ENCODE peak calls at places on chromosomes 5 and 9, in seven cellular contexts. One of them, this sample, is unnamed.

GRCh38 chr5:73338201-73339126 is 110.1 kb downstream of the FOXD1 start:
- DNase-seq in NK-92 treated with Interleukin-12 subunit alpha and Interleukin-12 subunit beta, amount 100 ng/mL, for 24 hours: no peak
- DNase-seq in GM23248: peak
- DNase-seq in NCI-H1105: no peak
- DNase-seq in epithelial cell of proximal tubule: no peak
- DNase-seq in GM03348: peak
- DNase-seq in erythroblast: no peak
- DNase-seq in this sample: no peak

GRCh38 chr5:68288756-68289134 is 73.2 kb downstream of the PIK3R1 start:
- DNase-seq in NCI-H1105: no peak
- DNase-seq in erythroblast: peak
- DNase-seq in GM23248: no peak
- DNase-seq in GM03348: no peak
- DNase-seq in NK-92 treated with Interleukin-12 subunit alpha and Interleukin-12 subunit beta, amount 100 ng/mL, for 24 hours: no peak
- DNase-seq in epithelial cell of proximal tubule: no peak
- DNase-seq in this sample: no peak

GRCh38 chr9:131270171-131271015 is 5.9 kb downstream of the FAM78A start:
- DNase-seq in epithelial cell of proximal tubule: no peak
- DNase-seq in erythroblast: peak
- DNase-seq in NCI-H1105: no peak
- DNase-seq in NK-92 treated with Interleukin-12 subunit alpha and Interleukin-12 subunit beta, amount 100 ng/mL, for 24 hours: no peak
- DNase-seq in GM23248: no peak
- DNase-seq in GM03348: no peak
- DNase-seq in this sample: peak

GRCh38 chr9:134989206-134990065 is 71.7 kb upstream of the FCN1 start:
- DNase-seq in epithelial cell of proximal tubule: no peak
- DNase-seq in GM03348: no peak
- DNase-seq in NK-92 treated with Interleukin-12 subunit alpha and Interleukin-12 subunit beta, amount 100 ng/mL, for 24 hours: no peak
- DNase-seq in NCI-H1105: no peak
- DNase-seq in GM23248: no peak
- DNase-seq in erythroblast: no peak
- DNase-seq in this sample: no peak

GRCh38 chr5:56211298-56211865 is 21.7 kb downstream of the ANKRD55 start:
- DNase-seq in NCI-H1105: no peak
- DNase-seq in NK-92 treated with Interleukin-12 subunit alpha and Interleukin-12 subunit beta, amount 100 ng/mL, for 24 hours: no peak
- DNase-seq in erythroblast: no peak
- DNase-seq in epithelial cell of proximal tubule: peak
- DNase-seq in GM03348: peak
- DNase-seq in GM23248: peak
- DNase-seq in this sample: no peak

GRCh38 chr9:7258688-7259396 is 501.1 kb downstream of the KDM4C start:
- DNase-seq in GM03348: no peak
- DNase-seq in NK-92 treated with Interleukin-12 subunit alpha and Interleukin-12 subunit beta, amount 100 ng/mL, for 24 hours: no peak
- DNase-seq in NCI-H1105: no peak
- DNase-seq in GM23248: no peak
- DNase-seq in epithelial cell of proximal tubule: no peak
- DNase-seq in erythroblast: no peak
- DNase-seq in this sample: no peak

GRCh38 chr9:5326893-5327548 is 12.7 kb downstream of the RLN1 start:
- DNase-seq in epithelial cell of proximal tubule: no peak
- DNase-seq in NK-92 treated with Interleukin-12 subunit alpha and Interleukin-12 subunit beta, amount 100 ng/mL, for 24 hours: no peak
- DNase-seq in GM23248: no peak
- DNase-seq in GM03348: no peak
- DNase-seq in NCI-H1105: peak
- DNase-seq in erythroblast: no peak
- DNase-seq in this sample: peak

GRCh38 chr5:168312606-168313297 is 21.3 kb downstream of the WWC1 start:
- DNase-seq in epithelial cell of proximal tubule: peak
- DNase-seq in NK-92 treated with Interleukin-12 subunit alpha and Interleukin-12 subunit beta, amount 100 ng/mL, for 24 hours: no peak
- DNase-seq in NCI-H1105: no peak
- DNase-seq in GM03348: no peak
- DNase-seq in GM23248: no peak
- DNase-seq in erythroblast: no peak
- DNase-seq in this sample: no peak